ENCODE peak calls at places on chromosomes 3 and 15, in four cellular contexts. F, M, Z and P are unnamed samples.

GRCh38 chr15:90145259-90145658 is 43.0 kb upstream of the IDH2 start:
- DNase-seq in F (no peak), Z (no peak), M (no peak), P (no peak)

GRCh38 chr3:29227307-29227706 is 53.6 kb upstream of the RBMS3 start:
- DNase-seq in F (no peak), Z (no peak), M (no peak), P (no peak)

GRCh38 chr15:67826717-67827560 is 1.6 kb downstream of the SKOR1 start:
- DNase-seq in M (no peak), F (no peak), Z (no peak), P (no peak)

GRCh38 chr15:85100186-85100937 is 118.7 kb downstream of the PDE8A start:
- DNase-seq in F (no peak), Z (no peak), M (no peak), P (no peak)

GRCh38 chr3:10527295-10528016 is 22.1 kb upstream of the ATP2B2 start:
- DNase-seq in F (no peak), M (no peak), Z (no peak), P (no peak)

GRCh38 chr15:37084602-37085001 is 15.7 kb downstream of the MEIS2 start:
- DNase-seq in M (no peak), F (no peak), Z (no peak), P (no peak)

GRCh38 chr3:27533718-27534578 is 49.8 kb upstream of the SLC4A7 start:
- DNase-seq in F (no peak), Z (no peak), M (peak), P (no peak)

GRCh38 chr3:153897025-153897723 is 224.0 kb upstream of the ARHGEF26 start:
- DNase-seq in Z (no peak), F (no peak), M (no peak), P (no peak)

GRCh38 chr3:28994161-28994905 is 286.5 kb upstream of the RBMS3 start:
- DNase-seq in Z (no peak), M (no peak), F (no peak), P (no peak)

GRCh38 chr3:60555704-60556340 is 695.4 kb downstream of the FHIT start:
- DNase-seq in Z (no peak), M (peak), F (no peak), P (no peak)

GRCh38 chr15:89860446-89860845 is 33.3 kb downstream of the AP3S2 start:
- DNase-seq in F (no peak), M (no peak), Z (no peak), P (no peak)

GRCh38 chr3:132974086-132974485 is 64.1 kb upstream of the TMEM108 start:
- DNase-seq in F (no peak), Z (no peak), M (no peak), P (no peak)

GRCh38 chr15:63677778-63678177 is 80.6 kb downstream of the FBXL22 start:
- DNase-seq in F (no peak), Z (no peak), M (no peak), P (no peak)

GRCh38 chr3:43097681-43098080 is 8.2 kb downstream of the POMGNT2 start:
- DNase-seq in Z (no peak), F (no peak), M (no peak), P (no peak)

GRCh38 chr3:138314751-138315150 is 14.9 kb downstream of the NME9 start:
- DNase-seq in M (no peak), F (no peak), Z (no peak), P (no peak)

GRCh38 chr3:24981309-24981708 is 446.8 kb upstream of the RARB start:
- DNase-seq in F (no peak), M (no peak), Z (no peak), P (no peak)